ENCODE peak calls at places on chromosomes 1 and 21, in four cellular contexts. Q is K562, T is H1, N is GM12878. B is an unnamed sample.

GRCh38 chr1:16905112-16905855 is 9.5 kb downstream of the RNU1-2 start:
- DNase-seq in T (peak; percentile 67), Q (peak; percentile 64), N (peak; percentile 74), B (no peak)

GRCh38 chr1:198681247-198681646 is 42.4 kb downstream of the PTPRC start:
- DNase-seq in Q (no peak), T (no peak), N (no peak), B (no peak)

GRCh38 chr1:147110872-147111271 is 61.4 kb downstream of the PRKAB2 start:
- DNase-seq in Q (no peak), T (no peak), N (no peak), B (no peak)

GRCh38 chr1:177983824-177984528 is 14.1 kb upstream of the SEC16B start:
- DNase-seq in N (no peak), T (peak; percentile 56), Q (no peak), B (peak; percentile 29)

GRCh38 chr1:15579683-15580047 is 5.2 kb downstream of the AGMAT start:
- DNase-seq in Q (no peak), T (no peak), N (peak; percentile 41), B (no peak)

GRCh38 chr1:3858231-3858981 is 1.1 kb downstream of the DFFB start:
- DNase-seq in Q (no peak), N (no peak), T (peak; percentile 50), B (peak; percentile 52)

GRCh38 chr1:147676306-147677085 is 6.2 kb upstream of the ACP6 start:
- DNase-seq in T (no peak), Q (no peak), N (no peak), B (no peak)

GRCh38 chr1:27135920-27136551 is 18.9 kb downstream of the SLC9A1 start:
- DNase-seq in T (peak; percentile 60), Q (no peak), N (no peak), B (no peak)

GRCh38 chr1:44409019-44409602 is 4.1 kb downstream of the RNF220 start:
- DNase-seq in T (no peak), Q (no peak), N (no peak), B (no peak)

GRCh38 chr21:30072496-30072895 is 94.1 kb downstream of the CLDN17 start:
- DNase-seq in Q (no peak), N (no peak), T (no peak), B (no peak)

GRCh38 chr1:237938553-237938952 is 47.8 kb upstream of the ZP4 start:
- DNase-seq in N (no peak), T (peak; percentile 80), Q (peak; percentile 41), B (no peak)

GRCh38 chr1:204461331-204462228 is 33.0 kb downstream of the PIK3C2B start:
- DNase-seq in Q (peak; percentile 63), N (peak; percentile 57), T (no peak), B (no peak)

GRCh38 chr1:178486100-178487069 is 10.4 kb downstream of the CLEC20A start:
- DNase-seq in T (peak; percentile 54), Q (no peak), N (no peak), B (no peak)

GRCh38 chr1:156118175-156118868 is 3.8 kb downstream of the LMNA start:
- DNase-seq in N (no peak), T (no peak), Q (no peak), B (no peak)

GRCh38 chr1:91768786-91769697 is 116.9 kb downstream of the TGFBR3 start:
- DNase-seq in Q (peak; percentile 29), T (no peak), N (no peak), B (no peak)

GRCh38 chr1:10031461-10031860 is 1.3 kb upstream of the UBE4B start:
- DNase-seq in T (no peak), N (no peak), Q (no peak), B (no peak)

GRCh38 chr1:36475341-36475740 is 7.4 kb downstream of the CSF3R start:
- DNase-seq in N (no peak), Q (no peak), T (no peak), B (peak; percentile 83)

GRCh38 chr1:159218846-159219636 is 14.4 kb downstream of the ACKR1 start:
- DNase-seq in Q (no peak), N (no peak), T (no peak), B (no peak)

GRCh38 chr1:44084998-44085675 is 33.5 kb upstream of the KLF17 start:
- DNase-seq in N (no peak), Q (no peak), T (peak; percentile 0), B (no peak)

GRCh38 chr1:11062965-11063401 is 3.2 kb upstream of the SRM start:
- DNase-seq in Q (no peak), T (no peak), N (peak; percentile 87), B (no peak)

GRCh38 chr21:41847066-41847804 is 31.9 kb downstream of the PRDM15 start:
- DNase-seq in T (peak; percentile 54), Q (peak; percentile 63), N (no peak), B (no peak)

GRCh38 chr1:214902636-214903320 is 179.8 kb upstream of the KCNK2 start:
- DNase-seq in T (no peak), Q (no peak), N (no peak), B (no peak)

GRCh38 chr21:46471514-46471913 is 12.8 kb downstream of the DIP2A start:
- DNase-seq in N (no peak), T (no peak), Q (no peak), B (no peak)

GRCh38 chr1:245880754-245881403 is 626.2 kb downstream of the SMYD3 start:
- DNase-seq in T (no peak), Q (no peak), N (no peak), B (no peak)

GRCh38 chr1:205783904-205784303 is 8.6 kb upstream of the RAB29 start:
- DNase-seq in T (no peak), N (no peak), Q (no peak), B (no peak)

GRCh38 chr1:234271243-234271606 is 102.0 kb upstream of the COA6 start:
- DNase-seq in N (peak; percentile 89), Q (no peak), T (no peak), B (no peak)

GRCh38 chr1:234270581-234271242 is 102.5 kb upstream of the COA6 start:
- DNase-seq in Q (no peak), N (no peak), T (no peak), B (no peak)

GRCh38 chr1:234276389-234276788 is 96.9 kb upstream of the COA6 start:
- DNase-seq in N (no peak), T (no peak), Q (no peak), B (peak; percentile 41)

GRCh38 chr1:234270103-234270502 is 103.2 kb upstream of the COA6 start:
- DNase-seq in T (no peak), Q (no peak), N (no peak), B (no peak)

DNA sequence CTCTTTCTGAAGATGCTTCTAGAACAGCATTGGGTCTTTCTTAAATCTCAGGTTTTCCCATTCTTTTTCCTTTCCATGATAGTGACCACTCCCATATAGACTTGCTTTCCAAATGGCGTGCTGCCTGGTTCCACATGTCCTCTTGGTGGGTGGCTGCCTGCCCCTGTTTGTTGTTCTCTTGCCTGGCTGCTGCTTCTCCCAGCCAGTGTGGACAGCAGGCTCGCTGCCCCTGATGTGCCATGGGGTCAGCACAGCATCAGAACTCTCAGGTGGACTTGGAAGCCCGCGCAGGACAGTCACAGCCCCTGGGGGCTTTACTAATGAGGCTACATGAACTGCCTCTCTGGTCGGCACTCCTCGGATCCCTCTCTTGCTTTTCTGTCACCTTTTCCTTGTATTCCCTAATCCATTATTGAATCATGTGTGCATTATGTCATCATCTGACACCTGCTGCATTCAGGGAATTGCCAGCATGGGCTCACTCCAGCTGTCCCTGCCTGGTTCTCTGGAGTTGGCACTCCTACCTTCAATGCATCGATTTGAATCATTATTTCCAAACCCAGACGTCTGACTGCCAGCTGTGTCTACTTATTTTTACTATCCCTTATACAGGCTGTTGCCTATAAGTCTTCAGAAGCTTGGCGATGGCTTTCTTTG is 100.5 kb upstream of the COA6 start:
- DNase-seq in Q (no peak), N (no peak), T (no peak), B (no peak)
- TF ChIP-seq NRF1 in Q (no peak), N (no peak), T (no peak), B (no peak)

DNA sequence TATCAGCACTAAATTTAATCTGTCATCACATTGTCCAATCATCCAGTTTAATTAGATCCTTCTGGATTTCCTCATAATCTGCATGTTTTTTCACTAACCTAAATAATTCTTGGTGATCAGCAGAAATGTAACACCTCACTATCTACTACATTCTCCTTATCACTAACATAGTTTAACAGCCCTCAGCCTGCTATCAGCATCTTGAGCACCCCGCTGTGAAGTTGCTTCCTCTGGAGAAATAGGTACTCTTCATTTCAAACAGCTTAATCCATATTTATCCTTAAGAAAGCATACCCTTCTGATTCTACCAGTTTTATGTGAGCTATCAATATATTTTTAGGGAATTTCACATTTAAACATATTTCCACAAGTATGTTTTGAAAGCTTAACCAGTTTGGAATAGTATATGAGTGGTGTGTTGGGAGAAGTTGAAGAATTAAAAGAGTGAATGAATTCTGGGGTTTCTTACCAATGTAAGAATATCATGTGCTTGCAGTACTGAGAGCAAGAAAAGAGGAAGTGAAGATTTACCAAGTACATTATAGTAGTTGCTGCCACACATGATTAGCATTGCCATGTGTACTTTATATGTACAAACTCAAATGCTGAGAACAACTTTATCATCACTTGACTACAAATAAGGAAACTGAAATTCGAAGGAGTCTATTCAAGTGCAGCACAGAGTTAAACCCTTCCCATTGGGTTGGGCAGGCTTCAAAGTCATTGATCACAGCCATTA is 771.1 kb upstream of the ADGRL4 start:
- DNase-seq in N (peak; percentile 55), Q (no peak), T (no peak), B (no peak)
- TF ChIP-seq NRF1 in N (no peak), Q (no peak), T (no peak), B (no peak)

DNA sequence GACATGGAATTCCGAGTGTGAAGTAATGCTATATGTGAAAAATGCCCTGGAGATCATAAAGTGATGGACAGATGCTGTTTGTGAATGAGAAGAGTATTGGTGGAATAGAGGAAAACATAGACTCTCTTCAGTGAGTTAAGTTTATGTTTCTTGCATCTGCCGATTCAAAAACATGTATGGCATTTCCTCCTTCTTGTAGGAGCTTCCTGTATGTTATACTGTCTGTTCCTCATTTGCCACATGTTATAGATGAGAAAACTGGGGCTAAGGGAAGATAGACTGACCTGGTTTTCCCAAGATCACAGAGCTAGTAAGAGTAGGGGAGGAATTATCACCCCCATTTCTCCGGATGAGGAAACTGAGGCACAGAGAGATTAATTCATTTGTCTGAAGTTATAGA is 41.1 kb upstream of the IL20 start:
- DNase-seq in T (no peak), Q (no peak), N (no peak), B (no peak)
- TF ChIP-seq NRF1 in T (no peak), Q (no peak), N (no peak), B (no peak)

DNA sequence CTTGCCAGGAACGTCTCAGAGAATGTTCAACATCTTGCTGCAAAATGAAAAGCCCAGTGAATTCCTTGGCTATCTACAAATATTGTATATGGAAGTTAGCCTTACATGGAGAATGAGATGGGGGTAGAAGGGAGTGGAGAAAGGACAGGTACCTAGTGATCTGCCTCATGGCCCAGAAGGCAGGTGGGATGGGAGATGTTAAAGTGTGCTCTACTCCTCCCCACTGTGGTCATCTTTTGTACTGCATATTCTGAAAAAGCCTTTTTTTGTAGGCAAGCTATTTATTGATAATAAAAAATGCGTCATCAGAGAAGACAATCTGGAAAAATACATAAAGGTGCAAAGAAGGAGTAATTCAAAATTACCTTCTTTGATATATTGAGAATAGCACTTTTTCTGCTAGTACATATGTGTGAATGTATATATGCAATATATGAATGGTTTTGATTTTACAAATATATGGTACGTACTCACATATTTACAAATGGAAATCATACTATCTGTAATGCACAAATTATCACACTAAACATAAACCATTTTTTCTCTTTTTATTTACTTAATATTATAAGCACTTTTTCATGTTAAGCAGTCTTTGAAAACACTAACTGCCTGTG is 19.1 kb upstream of the SLC5A9 start:
- DNase-seq in N (no peak), Q (peak; percentile 71), T (no peak), B (peak; percentile 61)
- TF ChIP-seq NRF1 in N (no peak), Q (no peak), T (no peak), B (no peak)

B was measured in SK-N-SH.